ENCODE peak calls at places on chromosomes 12 and 14, in four cellular contexts. Z is CD4-positive, alpha-beta memory T cell; D is pancreas; H is brain microvascular endothelial cell. R is an unnamed sample.
A peak's percentile ranks its signal among the peaks of the same experiment; 100 is the strongest.

GRCh38 chr14:23528555-23528954 is 23.0 kb downstream of the ZFHX2 start:
- DNase-seq in D (no peak), Z (no peak), H (no peak), R (no peak)

GRCh38 chr14:56648508-56649301 is 69.1 kb downstream of the TMEM260 start:
- DNase-seq in H (no peak), D (no peak), Z (no peak), R (no peak)

GRCh38 chr14:71507681-71508080 is 424.5 kb upstream of the RGS6 start:
- DNase-seq in D (no peak), H (no peak), Z (no peak), R (no peak)

GRCh38 chr14:94388027-94388895 is at the start of gene SERPINA1:
- DNase-seq in D (no peak), Z (no peak), H (no peak), R (no peak)

GRCh38 chr12:12881495-12881894 is 9.9 kb upstream of the GPRC5A start:
- DNase-seq in H (no peak), Z (no peak), D (no peak), R (peak; percentile 68)

GRCh38 chr12:107571492-107571891 is 114.1 kb upstream of the PWP1 start:
- DNase-seq in Z (no peak), D (no peak), H (no peak), R (no peak)

GRCh38 chr14:34374998-34375740 is 86.9 kb downstream of the SPTSSA start:
- DNase-seq in D (no peak), Z (no peak), H (no peak), R (no peak)

GRCh38 chr14:22047105-22047504 is 373.5 kb upstream of the OR4E1 start:
- DNase-seq in H (no peak), D (no peak), Z (peak; percentile 51), R (no peak)

GRCh38 chr12:55515696-55516095 is 23.5 kb downstream of the OR6C68 start:
- DNase-seq in H (no peak), D (no peak), Z (no peak), R (no peak)

GRCh38 chr12:107330901-107331431 is 237.6 kb upstream of the CRY1 start:
- DNase-seq in D (no peak), Z (peak; percentile 20), H (no peak), R (no peak)

GRCh38 chr14:97120204-97121120 is 323.3 kb downstream of the VRK1 start:
- DNase-seq in D (no peak), Z (peak; percentile 34), H (no peak), R (no peak)

GRCh38 chr14:55356913-55357312 is 54.7 kb downstream of the ATG14 start:
- DNase-seq in H (no peak), D (no peak), Z (no peak), R (no peak)

GRCh38 chr14:34212574-34212973 is 249.5 kb downstream of the SPTSSA start:
- DNase-seq in D (no peak), H (no peak), Z (no peak), R (no peak)

GRCh38 chr12:90163975-90164374 is 455.3 kb upstream of the ATP2B1 start:
- DNase-seq in D (no peak), Z (no peak), H (no peak), R (no peak)

GRCh38 chr14:61290686-61291085 is 9.5 kb upstream of the TMEM30B start:
- DNase-seq in D (no peak), Z (no peak), H (no peak), R (no peak)

GRCh38 chr12:131100031-131100674 is 146.4 kb downstream of the ADGRD1 start:
- DNase-seq in D (no peak), Z (no peak), H (no peak), R (no peak)

GRCh38 chr14:91879196-91879595 is 11.9 kb upstream of the TC2N start:
- DNase-seq in Z (no peak), H (no peak), D (no peak), R (no peak)

GRCh38 chr14:75539562-75540478 is 17.6 kb downstream of the BATF start:
- DNase-seq in Z (no peak), H (no peak), D (no peak), R (no peak)

GRCh38 chr14:53957739-53958138 is 1.1 kb upstream of the BMP4 start:
- DNase-seq in D (no peak), H (no peak), Z (no peak), R (no peak)

GRCh38 chr12:113302925-113303640 is 31.8 kb downstream of the SLC8B1 start:
- DNase-seq in Z (no peak), D (no peak), H (no peak), R (no peak)

GRCh38 chr12:31363416-31363809 is 37.5 kb upstream of the SINHCAF start:
- DNase-seq in Z (no peak), D (no peak), H (no peak), R (no peak)

GRCh38 chr12:130438711-130439110 is 101.0 kb downstream of the PIWIL1 start:
- DNase-seq in H (no peak), Z (no peak), D (peak; percentile 32), R (no peak)

GRCh38 chr12:132356686-132357622 is 27.6 kb upstream of the GALNT9 start:
- DNase-seq in H (peak; percentile 60), D (peak; percentile 42), Z (no peak), R (peak; percentile 94)

GRCh38 chr12:91608562-91608961 is 425.9 kb upstream of the DCN start:
- DNase-seq in H (no peak), D (no peak), Z (no peak), R (no peak)

GRCh38 chr12:10716704-10717315 is 6.3 kb downstream of the YBX3 start:
- DNase-seq in D (peak; percentile 65), H (peak; percentile 92), Z (no peak), R (peak; percentile 95)

GRCh38 chr14:23881292-23881691 is 72.3 kb upstream of the DHRS4 start:
- DNase-seq in H (no peak), D (no peak), Z (no peak), R (no peak)

GRCh38 chr14:69611264-69612013 is at the start of gene SUSD6:
- DNase-seq in H (peak; percentile 75), D (peak; percentile 95), Z (peak; percentile 85), R (peak; percentile 84)

GRCh38 chr12:99004799-99005474 is 359.8 kb downstream of the APAF1 start:
- DNase-seq in Z (no peak), H (no peak), D (no peak), R (no peak)

GRCh38 chr12:121452356-121453021 is 52.6 kb downstream of the RNF34 start:
- DNase-seq in D (no peak), H (no peak), Z (no peak), R (no peak)

GRCh38 chr14:91123201-91123600 is 9.3 kb downstream of the DGLUCY start:
- DNase-seq in H (no peak), Z (no peak), D (no peak), R (no peak)

GRCh38 chr14:72607386-72608125 is 286.3 kb downstream of the DPF3 start:
- DNase-seq in D (no peak), H (peak; percentile 43), Z (no peak), R (no peak)

GRCh38 chr12:96985515-96986362 is 78.7 kb downstream of the NEDD1 start:
- DNase-seq in H (no peak), D (peak; percentile 82), Z (peak; percentile 36), R (no peak)

GRCh38 chr14:52068741-52069616 is at the start of gene NID2:
- DNase-seq in H (peak; percentile 92), Z (peak; percentile 31), D (peak; percentile 76), R (peak; percentile 75)

GRCh38 chr14:96501383-96501745 is 818 bp upstream of the PAPOLA start:
- DNase-seq in Z (peak; percentile 9), D (no peak), H (peak; percentile 0), R (no peak)

GRCh38 chr12:89731064-89731463 is 22.4 kb upstream of the ATP2B1 start:
- DNase-seq in H (peak; percentile 30), Z (no peak), D (no peak), R (peak; percentile 3)

GRCh38 chr14:37196604-37197420 is 925 bp upstream of the MIPOL1 start:
- DNase-seq in H (no peak), Z (no peak), D (no peak), R (no peak)
- H3K4me3 ChIP-seq in H (peak overlapping the region; percentile 82), Z (no peak overlapping the region), D (peak overlapping the region; percentile 46), R (peak overlapping the region; percentile 67)

GRCh38 chr12:48026081-48026827 is 22.0 kb upstream of the COL2A1 start:
- DNase-seq in Z (no peak), D (no peak), H (no peak), R (no peak)

GRCh38 chr12:48023386-48023785 is 19.1 kb upstream of the COL2A1 start:
- DNase-seq in H (no peak), Z (no peak), D (no peak), R (no peak)

GRCh38 chr12:48022676-48023385 is 18.6 kb upstream of the COL2A1 start:
- DNase-seq in D (no peak), Z (no peak), H (no peak), R (no peak)

GRCh38 chr12:48025281-48025680 is 21.0 kb upstream of the COL2A1 start:
- DNase-seq in H (no peak), Z (no peak), D (no peak), R (no peak)

DNA sequence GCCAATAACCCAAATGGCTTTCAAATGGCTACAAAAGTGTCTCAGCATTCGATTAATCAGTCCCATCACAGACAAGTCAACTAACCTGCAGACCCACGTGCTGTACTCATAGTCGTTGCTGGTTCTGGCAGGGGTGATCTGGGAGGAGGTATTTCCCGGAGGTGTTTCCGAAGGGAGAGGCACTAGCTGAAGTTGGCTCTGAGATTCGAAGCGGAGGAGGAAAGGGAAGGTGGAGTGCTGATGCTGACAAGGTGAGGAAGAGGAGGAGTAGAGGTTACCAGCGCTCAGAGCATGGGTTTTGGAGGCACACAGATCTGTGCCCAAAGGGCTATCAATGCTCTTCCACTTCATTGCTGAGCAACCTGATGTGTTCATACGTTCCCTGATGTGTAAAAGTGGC is 20.5 kb upstream of the COL2A1 start:
- DNase-seq in H (no peak), Z (no peak), D (no peak), R (no peak)
- H3K27me3 ChIP-seq in H (peaks cover 3% of the 10 kb centered on the region), Z (peaks cover 3% of the 10 kb centered on the region), D (no peaks in the 10 kb centered on the region), R (peaks cover 4% of the 10 kb centered on the region)

GRCh38 chr12:25845415-25845814 is 113.1 kb upstream of the RASSF8 start:
- DNase-seq in Z (no peak), H (no peak), D (no peak), R (no peak)
- H3K36me3 ChIP-seq in Z (no peaks in the 10 kb centered on the region), H (no peaks in the 10 kb centered on the region), D (no peaks in the 10 kb centered on the region), R (no peaks in the 10 kb centered on the region)

GRCh38 chr12:51590347-51591019 is 550 bp upstream of the SCN8A start:
- DNase-seq in D (peak; percentile 92), H (peak; percentile 7), Z (peak; percentile 70), R (peak; percentile 74)

GRCh38 chr12:51589557-51590176 is 1.4 kb upstream of the SCN8A start:
- DNase-seq in D (no peak), H (no peak), Z (no peak), R (no peak)

GRCh38 chr12:51591020-51591901 is at the start of gene SCN8A:
- DNase-seq in Z (peak; percentile 12), D (peak; percentile 74), H (no peak), R (peak; percentile 58)

GRCh38 chr12:51593539-51593938 is 2.5 kb downstream of the SCN8A start:
- DNase-seq in Z (peak; percentile 14), H (peak; percentile 64), D (no peak), R (peak; percentile 31)

GRCh38 chr12:51592034-51592705 is 1.1 kb downstream of the SCN8A start:
- DNase-seq in Z (no peak), D (no peak), H (no peak), R (no peak)
- H3K4me3 ChIP-seq in Z (no peak overlapping the region), D (no peak overlapping the region), H (peak overlapping the region; percentile 29), R (peak overlapping the region; percentile 66)